ENCODE peak calls at places on chromosomes 12 and 14, in four cellular contexts. G is K562, H is GM12878, P is H1. D is an unnamed sample.
A peak's percentile ranks its signal among the peaks of the same experiment; 100 is the strongest.

GRCh38 chr12:47085815-47086252 is 6.1 kb upstream of the AMIGO2 start:
- DNase-seq in H (no peak), P (no peak), G (peak; percentile 65), D (peak; percentile 41)

GRCh38 chr14:32727827-32728226 is 210.9 kb upstream of the NPAS3 start:
- DNase-seq in P (no peak), H (no peak), G (no peak), D (peak; percentile 35)

GRCh38 chr12:55933158-55933798 is 2.3 kb downstream of the DGKA start:
- DNase-seq in G (no peak), P (no peak), H (no peak), D (no peak)

GRCh38 chr12:40647651-40648050 is 44.6 kb upstream of the CNTN1 start:
- DNase-seq in P (no peak), H (no peak), G (no peak), D (no peak)

GRCh38 chr14:105023144-105023543 is 2.3 kb upstream of the CDCA4 start:
- DNase-seq in P (no peak), G (no peak), H (no peak), D (no peak)

GRCh38 chr14:26872930-26873470 is 275.2 kb upstream of the NOVA1 start:
- DNase-seq in H (no peak), P (no peak), G (peak; percentile 2), D (no peak)

GRCh38 chr14:57171903-57172302 is 96.8 kb downstream of the EXOC5 start:
- DNase-seq in G (no peak), H (no peak), P (no peak), D (no peak)

GRCh38 chr12:4109826-4110225 is 163.7 kb upstream of the CCND2 start:
- DNase-seq in P (no peak), G (no peak), H (no peak), D (no peak)

GRCh38 chr12:31201382-31201781 is 124.6 kb downstream of the SINHCAF start:
- DNase-seq in P (no peak), H (no peak), G (no peak), D (no peak)

GRCh38 chr12:103848917-103849491 is 8.0 kb upstream of the NT5DC3 start:
- DNase-seq in G (no peak), P (no peak), H (no peak), D (no peak)

GRCh38 chr12:12996235-12996634 is 3.8 kb downstream of the HEBP1 start:
- DNase-seq in G (no peak), H (no peak), P (no peak), D (no peak)

GRCh38 chr14:65038966-65039365 is 52.3 kb downstream of the FNTB start:
- DNase-seq in P (no peak), G (no peak), H (no peak), D (no peak)

GRCh38 chr14:92657457-92658142 is 90.8 kb downstream of the LGMN start:
- DNase-seq in P (no peak), G (no peak), H (no peak), D (no peak)

GRCh38 chr12:88951860-88952483 is 371.7 kb upstream of the KITLG start:
- DNase-seq in P (no peak), G (no peak), H (no peak), D (no peak)

GRCh38 chr14:93040443-93040842 is 75.3 kb downstream of the ITPK1 start:
- DNase-seq in P (no peak), H (no peak), G (no peak), D (no peak)

GRCh38 chr12:115572440-115572839 is 705.1 kb downstream of the MED13L start:
- DNase-seq in H (peak; percentile 86), G (no peak), P (no peak), D (no peak)

GRCh38 chr14:74955229-74955999 is at the start of gene PGF:
- DNase-seq in H (no peak), G (peak; percentile 69), P (no peak), D (no peak)

GRCh38 chr14:63964063-63964462 is 111.3 kb downstream of the SYNE2 start:
- DNase-seq in H (no peak), G (no peak), P (no peak), D (no peak)

GRCh38 chr12:6724409-6724797 is 557 bp downstream of the COPS7A start:
- DNase-seq in G (no peak), P (no peak), H (no peak), D (peak; percentile 20)

GRCh38 chr12:17503742-17504141 is 586.3 kb downstream of the RERGL start:
- DNase-seq in P (no peak), G (no peak), H (no peak), D (no peak)

GRCh38 chr14:96639550-96639949 is 137.4 kb downstream of the PAPOLA start:
- DNase-seq in H (no peak), P (no peak), G (no peak), D (no peak)

GRCh38 chr14:21965042-21965441 is 291.4 kb upstream of the OR4E1 start:
- DNase-seq in G (no peak), P (no peak), H (no peak), D (no peak)

GRCh38 chr14:68794130-68794855 is 1.4 kb upstream of the ZFP36L1 start:
- DNase-seq in H (no peak), P (no peak), G (peak; percentile 31), D (peak; percentile 74)
- TF ChIP-seq KDM1A in H (no peak), P (no peak), G (no peak), D (no peak)

GRCh38 chr14:45089813-45090212 is 5.9 kb downstream of the PRPF39 start:
- DNase-seq in P (no peak), G (no peak), H (no peak), D (no peak)

GRCh38 chr14:45083622-45083978 is 316 bp upstream of the PRPF39 start:
- DNase-seq in G (no peak), P (no peak), H (no peak), D (no peak)

GRCh38 chr14:45083979-45084722 is at the start of gene PRPF39:
- DNase-seq in P (peak; percentile 72), G (peak; percentile 94), H (peak; percentile 84), D (peak; percentile 87)

GRCh38 chr14:45082420-45082819 is 1.5 kb upstream of the PRPF39 start:
- DNase-seq in G (no peak), P (no peak), H (no peak), D (no peak)

DNA sequence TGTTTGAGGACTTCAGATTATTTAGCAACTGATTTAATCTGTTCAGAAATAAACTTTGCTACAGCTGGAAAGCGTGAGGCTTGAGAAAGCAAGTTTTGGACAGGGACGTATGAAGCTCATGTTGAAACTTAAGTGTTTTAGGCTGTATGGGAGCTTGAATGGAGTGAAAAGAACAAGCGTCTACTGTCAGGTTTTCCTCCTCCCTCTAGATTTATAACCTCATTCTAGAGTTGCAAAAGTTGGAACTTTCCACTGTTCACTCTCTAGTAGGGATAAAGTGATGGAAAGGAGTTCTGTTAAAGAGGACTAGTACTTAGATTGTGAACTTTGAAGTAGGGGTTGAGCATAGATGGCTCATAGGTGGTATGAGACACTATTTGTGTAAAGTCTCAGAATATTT is 1.1 kb downstream of the PRPF39 start:
- DNase-seq in G (no peak), H (no peak), P (no peak), D (peak; percentile 31)
- TF ChIP-seq TAF1 in G (no peak), H (no peak), P (no peak), D (no peak)

GRCh38 chr12:96326628-96327227 is 73.5 kb downstream of the CDK17 start:
- DNase-seq in G (no peak), P (no peak), H (no peak), D (no peak)

GRCh38 chr12:96323906-96324305 is 76.3 kb downstream of the CDK17 start:
- DNase-seq in H (no peak), G (no peak), P (no peak), D (no peak)

GRCh38 chr12:96322720-96323119 is 77.5 kb downstream of the CDK17 start:
- DNase-seq in P (no peak), H (no peak), G (no peak), D (no peak)

GRCh38 chr12:96327346-96327745 is 72.9 kb downstream of the CDK17 start:
- DNase-seq in H (peak; percentile 43), P (no peak), G (no peak), D (no peak)

GRCh38 chr12:96321941-96322340 is 78.3 kb downstream of the CDK17 start:
- DNase-seq in H (no peak), P (no peak), G (no peak), D (no peak)
- TF ChIP-seq CBX5 in H (no peak), P (no peak), G (no peak), D (no peak)

DNA sequence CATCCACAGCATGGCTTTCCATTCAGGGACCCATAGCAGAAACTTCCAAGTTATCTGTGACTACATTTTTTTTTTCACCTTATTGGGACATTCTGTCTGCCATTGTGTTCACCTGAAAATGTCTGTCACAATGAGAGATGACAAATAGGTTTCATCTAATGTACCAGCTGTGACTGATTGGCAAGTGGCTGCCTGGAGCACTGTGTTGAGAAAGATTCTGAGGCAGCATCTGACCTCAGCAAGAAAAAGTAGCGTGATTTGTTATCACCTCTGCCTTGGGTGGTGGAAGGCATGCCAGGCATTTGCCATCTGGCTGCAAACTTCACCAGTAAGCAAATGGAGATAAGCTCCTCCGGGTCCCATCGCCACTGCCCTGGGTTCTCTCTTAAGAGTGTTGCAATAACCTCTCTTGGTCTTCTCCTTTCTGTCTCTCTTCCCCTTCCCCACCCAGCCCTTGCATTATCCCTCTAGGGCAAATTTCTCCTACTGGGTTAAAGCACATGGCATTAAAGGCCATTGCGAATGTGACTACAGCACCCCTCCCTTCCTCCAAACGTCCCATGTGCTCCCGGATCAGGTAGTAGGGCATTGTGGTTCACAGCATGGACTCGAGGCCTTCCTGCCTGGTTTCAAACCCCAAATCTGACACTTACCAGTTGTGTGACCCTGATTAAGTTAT is 8.4 kb upstream of the LGALS3 start:
- DNase-seq in H (no peak), G (no peak), P (no peak), D (no peak)
- TF ChIP-seq KDM1A in H (no peak), G (no peak), P (no peak), D (no peak)

DNA sequence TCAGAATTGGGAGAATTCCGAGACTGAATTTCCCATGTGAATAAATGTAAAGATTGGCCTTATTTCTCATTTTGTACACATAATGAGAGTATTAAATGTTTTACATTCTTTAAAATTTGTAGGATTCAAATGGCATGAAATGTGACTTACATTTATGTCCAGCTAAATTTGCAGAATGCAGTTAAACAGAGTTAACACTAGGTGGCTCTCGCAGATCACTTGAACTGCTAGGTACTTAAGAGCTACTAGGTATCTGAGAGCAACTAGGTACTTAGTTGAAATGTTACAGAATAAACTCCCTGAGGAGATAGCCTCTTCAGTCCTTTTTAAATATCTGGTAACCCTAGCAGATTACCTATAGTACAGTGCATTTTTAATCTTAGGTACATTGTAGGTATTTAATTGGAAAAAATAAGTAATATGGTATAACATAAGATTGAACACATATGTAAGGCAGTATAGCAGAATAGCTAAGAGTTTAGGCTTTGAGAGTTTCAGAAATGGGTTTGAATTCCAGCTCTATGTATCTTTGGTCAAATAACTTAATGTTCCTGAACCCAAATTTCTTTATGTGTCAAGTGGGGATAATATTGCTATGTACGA is 73.8 kb downstream of the KIAA0586 start:
- DNase-seq in H (peak; percentile 30), G (peak; percentile 17), P (no peak), D (peak; percentile 54)
- TF ChIP-seq TAF1 in H (no peak), G (no peak), P (no peak), D (no peak)

GRCh38 chr14:95545769-95546168 is 10.9 kb downstream of the GLRX5 start:
- DNase-seq in G (peak; percentile 41), H (no peak), P (no peak), D (no peak)
- TF ChIP-seq CBX5 in G (no peak), H (no peak), P (no peak), D (no peak)